ENCODE peak calls at places on chromosomes 12 and 14, in four cellular contexts. G, M, X and R are unnamed samples.

GRCh38 chr14:60656755-60657608 is 7.7 kb upstream of the SIX1 start:
- DNase-seq in G (no peak), M (peak), X (peak), R (no peak)

GRCh38 chr14:80350707-80351106 is 139.4 kb upstream of the DIO2 start:
- DNase-seq in G (no peak), X (no peak), M (no peak), R (no peak)

GRCh38 chr12:73867147-73867546 is 670.5 kb upstream of the ATXN7L3B start:
- DNase-seq in G (no peak), M (no peak), X (no peak), R (no peak)

GRCh38 chr12:56616244-56616643 is 13.9 kb downstream of the BAZ2A start:
- DNase-seq in M (no peak), X (no peak), G (no peak), R (no peak)

GRCh38 chr14:94750371-94750770 is 19.5 kb downstream of the GSC start:
- DNase-seq in M (no peak), X (no peak), G (no peak), R (no peak)

GRCh38 chr12:90280033-90280432 is 571.4 kb upstream of the ATP2B1 start:
- DNase-seq in X (no peak), M (no peak), G (no peak), R (no peak)

GRCh38 chr12:30794591-30795409 is 40.0 kb upstream of the CAPRIN2 start:
- DNase-seq in X (no peak), M (peak), G (no peak), R (no peak)

GRCh38 chr12:13173537-13173936 is 23.0 kb upstream of the EMP1 start:
- DNase-seq in G (peak), X (peak), M (peak), R (peak)